ENCODE peak calls at places on chromosome 12, in six cellular contexts. T, N, S, G, U and P are unnamed samples.

GRCh38 chr12:76237086-76237701 is 111.0 kb downstream of the BBS10 start:
- DNase-seq in G (peak; percentile 90), S (peak; percentile 62), T (no peak), N (no peak), U (no peak), P (no peak)

GRCh38 chr12:104672501-104673265 is 215.9 kb downstream of the CHST11 start:
- DNase-seq in G (peak; percentile 80), T (peak; percentile 47), N (no peak), S (no peak), U (no peak), P (peak; percentile 24)

GRCh38 chr12:116125084-116125483 is 152.4 kb downstream of the MED13L start:
- DNase-seq in N (no peak), S (no peak), G (no peak), T (no peak), U (no peak), P (no peak)

GRCh38 chr12:57430117-57430930 is 519 bp downstream of the R3HDM2 start:
- DNase-seq in U (peak; percentile 76), S (peak; percentile 39), G (peak; percentile 15), N (peak; percentile 36), T (peak; percentile 49), P (peak; percentile 71)

GRCh38 chr12:79685068-79685467 is 5.7 kb downstream of the PAWR start:
- DNase-seq in N (no peak), G (peak; percentile 87), S (peak; percentile 85), T (no peak), U (no peak), P (no peak)

GRCh38 chr12:14741942-14742341 is 45.5 kb upstream of the GUCY2C start:
- DNase-seq in N (no peak), U (no peak), T (no peak), S (no peak), G (no peak), P (no peak)

GRCh38 chr12:75738486-75738885 is 227.1 kb upstream of the KRR1 start:
- DNase-seq in G (no peak), T (no peak), U (no peak), N (no peak), S (no peak), P (no peak)

GRCh38 chr12:104720346-104721064 is 237.6 kb downstream of the SLC41A2 start:
- DNase-seq in N (no peak), U (no peak), G (no peak), S (no peak), T (peak; percentile 38), P (no peak)

GRCh38 chr12:57143454-57143853 is 4.0 kb downstream of the LRP1-AS start:
- DNase-seq in U (no peak), G (no peak), T (no peak), N (no peak), S (no peak), P (no peak)

GRCh38 chr12:87376722-87377121 is 652.5 kb downstream of the C12orf50 start:
- DNase-seq in S (peak; percentile 61), U (no peak), T (no peak), N (no peak), G (peak; percentile 73), P (no peak)

GRCh38 chr12:6391013-6391412 is 7.1 kb downstream of the LTBR start:
- DNase-seq in N (no peak), S (no peak), T (no peak), U (no peak), G (no peak), P (no peak)

GRCh38 chr12:64273527-64274403 is 51.7 kb upstream of the KICS2 start:
- DNase-seq in S (peak; percentile 28), N (peak; percentile 5), T (no peak), U (peak; percentile 82), G (peak; percentile 62), P (peak; percentile 44)

GRCh38 chr12:20523658-20524057 is 155.3 kb downstream of the PDE3A start:
- DNase-seq in N (no peak), S (no peak), G (no peak), U (no peak), T (no peak), P (no peak)

GRCh38 chr12:94769040-94769420 is 118.7 kb upstream of the TMCC3 start:
- DNase-seq in S (no peak), G (no peak), U (no peak), T (no peak), N (no peak), P (no peak)

GRCh38 chr12:119159844-119160243 is 18.9 kb upstream of the HSPB8 start:
- DNase-seq in N (no peak), G (no peak), S (no peak), U (no peak), T (no peak), P (no peak)

GRCh38 chr12:38585090-38585489 is 268.5 kb downstream of the ALG10B start:
- DNase-seq in S (no peak), T (no peak), U (no peak), N (no peak), G (peak; percentile 17), P (no peak)

GRCh38 chr12:6065872-6066217 is 58.6 kb downstream of the VWF start:
- DNase-seq in T (no peak), U (no peak), N (no peak), S (no peak), G (no peak), P (no peak)

GRCh38 chr12:116524964-116525379 is 34.2 kb upstream of the MAP1LC3B2 start:
- DNase-seq in S (peak; percentile 86), T (no peak), N (no peak), G (peak; percentile 55), U (peak; percentile 83), P (no peak)

GRCh38 chr12:116727902-116728301 is 10.0 kb downstream of the SPRING1 start:
- DNase-seq in G (no peak), S (no peak), U (no peak), T (no peak), N (no peak), P (no peak)

GRCh38 chr12:39605501-39605900 is 14.1 kb downstream of the ABCD2 start:
- DNase-seq in S (peak; percentile 78), G (peak; percentile 66), T (no peak), N (no peak), U (no peak), P (no peak)

GRCh38 chr12:108112815-108113556 is 16.1 kb upstream of the WSCD2 start:
- DNase-seq in G (no peak), N (no peak), U (peak; percentile 81), S (no peak), T (no peak), P (no peak)

GRCh38 chr12:125340791-125341190 is 275.6 kb downstream of the AACS start:
- DNase-seq in G (peak; percentile 6), N (no peak), S (peak; percentile 13), U (no peak), T (peak; percentile 39), P (peak; percentile 8)

GRCh38 chr12:38934696-38935095 is 29.3 kb upstream of the CPNE8 start:
- DNase-seq in N (no peak), T (no peak), U (no peak), G (peak; percentile 19), S (no peak), P (no peak)

GRCh38 chr12:62260733-62261683 is 804 bp downstream of the USP15 start:
- DNase-seq in S (peak; percentile 62), T (peak; percentile 55), N (peak; percentile 2), U (peak; percentile 42), G (peak; percentile 54), P (peak; percentile 30)

GRCh38 chr12:131850856-131851559 is 22.8 kb downstream of the MMP17 start:
- DNase-seq in N (no peak), U (no peak), G (peak; percentile 64), T (peak; percentile 59), S (no peak), P (peak; percentile 96)
- TF ChIP-seq CTCF in N (peak; percentile 62), U (no peak), G (peak; percentile 83), T (peak; percentile 72), S (no peak), P (peak; percentile 95)

DNA sequence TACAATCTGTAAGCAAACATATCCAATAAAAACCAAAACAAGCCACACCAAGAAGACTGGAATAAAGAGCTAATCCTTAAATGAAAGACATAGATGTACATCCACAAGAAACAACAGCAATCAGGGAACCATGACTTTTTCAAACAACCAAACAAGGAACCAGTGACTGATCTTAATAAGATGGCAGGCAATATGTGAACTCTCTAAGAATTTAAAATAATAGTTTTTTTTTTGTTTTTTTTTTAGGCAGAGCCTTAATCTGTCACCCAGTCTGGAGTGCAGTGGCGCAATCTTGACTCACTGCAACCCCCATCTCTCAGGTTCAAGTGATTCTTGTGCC is 52.9 kb upstream of the CAPRIN2 start:
- DNase-seq in S (no peak), U (no peak), T (no peak), G (no peak), N (no peak), P (no peak)
- TF ChIP-seq CTCF in S (no peak), U (no peak), T (no peak), G (no peak), N (peak; percentile 41), P (no peak)

DNA sequence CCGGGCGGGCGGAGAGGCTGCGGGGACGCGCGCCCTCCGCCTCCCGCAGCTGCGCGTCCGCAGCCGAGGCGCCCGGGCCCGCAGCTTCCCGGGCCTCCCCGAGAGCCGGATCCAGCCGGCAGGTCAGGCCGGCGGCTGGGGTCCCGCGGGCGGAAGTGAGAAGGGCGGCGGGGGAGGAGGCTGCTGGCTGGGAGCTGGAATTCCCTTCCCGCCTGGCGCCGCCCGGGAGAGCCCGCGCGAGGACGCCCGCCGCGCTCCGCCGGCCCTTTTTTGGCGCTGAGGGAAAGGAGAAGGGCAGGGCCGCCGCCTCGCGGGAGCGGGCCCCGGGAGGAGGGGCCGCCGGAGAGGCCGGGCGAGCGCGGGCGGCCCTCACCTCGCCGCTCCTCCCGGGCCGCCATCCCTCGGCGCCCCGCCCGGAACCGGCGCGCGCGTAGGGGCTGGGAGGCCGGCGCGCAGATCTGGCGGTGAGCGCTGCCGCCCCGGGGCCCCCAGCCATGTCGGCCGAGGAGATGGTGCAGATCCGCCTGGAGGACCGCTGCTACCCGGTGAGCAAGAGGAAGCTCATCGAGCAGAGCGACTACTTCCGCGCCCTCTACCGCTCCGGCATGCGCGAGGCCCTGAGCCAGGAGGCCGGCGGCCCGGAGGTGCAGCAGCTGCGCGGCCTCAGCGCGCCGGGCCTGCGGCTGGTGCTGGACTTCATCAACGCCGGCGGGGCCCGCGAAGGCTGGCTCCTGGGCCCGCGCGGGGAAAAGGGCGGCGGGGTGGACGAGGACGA is at the start of the genes KLHL42 and MANSC4:
- DNase-seq in G (peak; percentile 80), T (peak; percentile 75), N (peak; percentile 63), U (peak; percentile 89), S (peak; percentile 67), P (peak; percentile 67)
- TF ChIP-seq CTCF in G (no peak), T (peak; percentile 10), N (no peak), U (no peak), S (peak; percentile 32), P (no peak)

GRCh38 chr12:120856980-120857379 is 47.2 kb downstream of the SPPL3 start:
- DNase-seq in G (peak; percentile 41), S (no peak), U (peak; percentile 22), T (no peak), N (no peak), P (peak; percentile 45)
- TF ChIP-seq CTCF in G (peak; percentile 49), S (peak; percentile 82), U (peak; percentile 50), T (peak; percentile 26), N (no peak), P (peak; percentile 45)

GRCh38 chr12:12398026-12398859 is 41.4 kb downstream of the BORCS5 start:
- DNase-seq in S (peak; percentile 88), T (peak; percentile 77), G (peak; percentile 98), N (no peak), U (no peak), P (peak; percentile 77)
- TF ChIP-seq CTCF in S (peak; percentile 48), T (peak; percentile 29), G (no peak), N (no peak), U (peak; percentile 25), P (no peak)